ENCODE peak calls at places on chromosomes 5 and 9, in eight cellular contexts. One of them, this sample, is unnamed.
A peak's percentile ranks its signal among the peaks of the same experiment; 100 is the strongest.

GRCh38 chr5:111172504-111172903 is 51.7 kb upstream of the CAMK4 start:
- DNase-seq in psoas muscle: no peak
- DNase-seq in NCI-H510A treated with DMSO at 0.1 percent for 48 hours: no peak
- DNase-seq in AG04450: no peak
- DNase-seq in aorta: no peak
- DNase-seq in HTR-8/SVneo: no peak
- DNase-seq in A549: no peak
- DNase-seq in stimulated activated CD4-positive, alpha-beta T cell treated with anti-CD3 and anti-CD28 coated beads, Interleukin-12 subunit alpha, Interleukin-12 subunit beta, amount 100 ng/mL, for 4 hours: no peak
- DNase-seq in this sample: no peak

GRCh38 chr5:148438911-148439310 is 55.2 kb downstream of the FBXO38 start:
- DNase-seq in NCI-H510A treated with DMSO at 0.1 percent for 48 hours: no peak
- DNase-seq in stimulated activated CD4-positive, alpha-beta T cell treated with anti-CD3 and anti-CD28 coated beads, Interleukin-12 subunit alpha, Interleukin-12 subunit beta, amount 100 ng/mL, for 4 hours: no peak
- DNase-seq in psoas muscle: no peak
- DNase-seq in aorta: no peak
- DNase-seq in AG04450: no peak
- DNase-seq in A549: no peak
- DNase-seq in HTR-8/SVneo: no peak
- DNase-seq in this sample: no peak

GRCh38 chr9:106755727-106756126 is 107.2 kb upstream of the ZNF462 start:
- DNase-seq in AG04450: no peak
- DNase-seq in psoas muscle: peak; percentile 64
- DNase-seq in HTR-8/SVneo: no peak
- DNase-seq in NCI-H510A treated with DMSO at 0.1 percent for 48 hours: no peak
- DNase-seq in A549: no peak
- DNase-seq in aorta: no peak
- DNase-seq in stimulated activated CD4-positive, alpha-beta T cell treated with anti-CD3 and anti-CD28 coated beads, Interleukin-12 subunit alpha, Interleukin-12 subunit beta, amount 100 ng/mL, for 4 hours: no peak
- DNase-seq in this sample: no peak

GRCh38 chr5:92641031-92641962 is 939.7 kb downstream of the NR2F1-AS1 start:
- DNase-seq in AG04450: peak; percentile 15
- DNase-seq in aorta: no peak
- DNase-seq in NCI-H510A treated with DMSO at 0.1 percent for 48 hours: peak; percentile 60
- DNase-seq in psoas muscle: no peak
- DNase-seq in A549: peak; percentile 6
- DNase-seq in stimulated activated CD4-positive, alpha-beta T cell treated with anti-CD3 and anti-CD28 coated beads, Interleukin-12 subunit alpha, Interleukin-12 subunit beta, amount 100 ng/mL, for 4 hours: no peak
- DNase-seq in HTR-8/SVneo: peak; percentile 29
- DNase-seq in this sample: no peak

GRCh38 chr5:143471041-143471509 is 67.6 kb upstream of the NR3C1 start:
- DNase-seq in HTR-8/SVneo: no peak
- DNase-seq in A549: no peak
- DNase-seq in stimulated activated CD4-positive, alpha-beta T cell treated with anti-CD3 and anti-CD28 coated beads, Interleukin-12 subunit alpha, Interleukin-12 subunit beta, amount 100 ng/mL, for 4 hours: no peak
- DNase-seq in psoas muscle: no peak
- DNase-seq in AG04450: peak; percentile 4
- DNase-seq in aorta: peak; percentile 44
- DNase-seq in NCI-H510A treated with DMSO at 0.1 percent for 48 hours: no peak
- DNase-seq in this sample: peak; percentile 42

GRCh38 chr5:61651202-61651601 is 319.1 kb downstream of the ZSWIM6 start:
- DNase-seq in AG04450: no peak
- DNase-seq in aorta: no peak
- DNase-seq in NCI-H510A treated with DMSO at 0.1 percent for 48 hours: no peak
- DNase-seq in stimulated activated CD4-positive, alpha-beta T cell treated with anti-CD3 and anti-CD28 coated beads, Interleukin-12 subunit alpha, Interleukin-12 subunit beta, amount 100 ng/mL, for 4 hours: no peak
- DNase-seq in A549: no peak
- DNase-seq in HTR-8/SVneo: no peak
- DNase-seq in psoas muscle: no peak
- DNase-seq in this sample: no peak

GRCh38 chr5:152142845-152143469 is 218.3 kb upstream of the GLRA1 start:
- DNase-seq in psoas muscle: peak; percentile 62
- DNase-seq in AG04450: peak; percentile 24
- DNase-seq in HTR-8/SVneo: peak; percentile 67
- DNase-seq in NCI-H510A treated with DMSO at 0.1 percent for 48 hours: peak; percentile 26
- DNase-seq in A549: peak; percentile 45
- DNase-seq in stimulated activated CD4-positive, alpha-beta T cell treated with anti-CD3 and anti-CD28 coated beads, Interleukin-12 subunit alpha, Interleukin-12 subunit beta, amount 100 ng/mL, for 4 hours: peak; percentile 61
- DNase-seq in aorta: peak; percentile 59
- DNase-seq in this sample: peak; percentile 2

GRCh38 chr5:73565969-73566547 is 515 bp downstream of the UTP15 start:
- DNase-seq in aorta: no peak
- DNase-seq in AG04450: no peak
- DNase-seq in NCI-H510A treated with DMSO at 0.1 percent for 48 hours: no peak
- DNase-seq in HTR-8/SVneo: no peak
- DNase-seq in A549: no peak
- DNase-seq in psoas muscle: no peak
- DNase-seq in stimulated activated CD4-positive, alpha-beta T cell treated with anti-CD3 and anti-CD28 coated beads, Interleukin-12 subunit alpha, Interleukin-12 subunit beta, amount 100 ng/mL, for 4 hours: no peak
- DNase-seq in this sample: no peak

GRCh38 chr9:76472925-76473324 is 13.9 kb downstream of the GCNT1 start:
- DNase-seq in stimulated activated CD4-positive, alpha-beta T cell treated with anti-CD3 and anti-CD28 coated beads, Interleukin-12 subunit alpha, Interleukin-12 subunit beta, amount 100 ng/mL, for 4 hours: no peak
- DNase-seq in A549: no peak
- DNase-seq in NCI-H510A treated with DMSO at 0.1 percent for 48 hours: peak; percentile 52
- DNase-seq in aorta: no peak
- DNase-seq in HTR-8/SVneo: no peak
- DNase-seq in AG04450: no peak
- DNase-seq in psoas muscle: no peak
- DNase-seq in this sample: no peak

GRCh38 chr5:83914199-83914598 is 193.5 kb upstream of the HAPLN1 start:
- DNase-seq in AG04450: no peak
- DNase-seq in psoas muscle: no peak
- DNase-seq in aorta: no peak
- DNase-seq in NCI-H510A treated with DMSO at 0.1 percent for 48 hours: no peak
- DNase-seq in HTR-8/SVneo: no peak
- DNase-seq in stimulated activated CD4-positive, alpha-beta T cell treated with anti-CD3 and anti-CD28 coated beads, Interleukin-12 subunit alpha, Interleukin-12 subunit beta, amount 100 ng/mL, for 4 hours: no peak
- DNase-seq in A549: no peak
- DNase-seq in this sample: no peak

GRCh38 chr5:57753446-57753845 is 270.8 kb upstream of the ACTBL2 start:
- DNase-seq in aorta: no peak
- DNase-seq in AG04450: no peak
- DNase-seq in psoas muscle: no peak
- DNase-seq in A549: no peak
- DNase-seq in HTR-8/SVneo: no peak
- DNase-seq in NCI-H510A treated with DMSO at 0.1 percent for 48 hours: no peak
- DNase-seq in stimulated activated CD4-positive, alpha-beta T cell treated with anti-CD3 and anti-CD28 coated beads, Interleukin-12 subunit alpha, Interleukin-12 subunit beta, amount 100 ng/mL, for 4 hours: no peak
- DNase-seq in this sample: no peak

GRCh38 chr5:146340260-146341081 is 1.8 kb downstream of the POU4F3 start:
- DNase-seq in AG04450: peak; percentile 10
- DNase-seq in NCI-H510A treated with DMSO at 0.1 percent for 48 hours: no peak
- DNase-seq in stimulated activated CD4-positive, alpha-beta T cell treated with anti-CD3 and anti-CD28 coated beads, Interleukin-12 subunit alpha, Interleukin-12 subunit beta, amount 100 ng/mL, for 4 hours: peak; percentile 10
- DNase-seq in A549: no peak
- DNase-seq in HTR-8/SVneo: peak; percentile 71
- DNase-seq in psoas muscle: peak; percentile 65
- DNase-seq in aorta: peak; percentile 75
- DNase-seq in this sample: no peak

This sample was measured in AG04449.